ENCODE peak calls at places on chromosomes 3 and 15, in seven cellular contexts. E is NCI-H460, V is NCI-H2081, A is breast epithelium, P is SK-MEL-5, F is A172, K is mucosa of gallbladder. S is an unnamed sample.

GRCh38 chr15:100095896-100096600 is 245.7 kb downstream of the ADAMTS17 start:
- DNase-seq in E (no peak), V (no peak), A (no peak), P (no peak), F (no peak), K (no peak), S (peak; percentile 2)

GRCh38 chr3:109338322-109338721 is 976 bp upstream of the DPPA4 start:
- DNase-seq in E (no peak), V (no peak), A (no peak), P (no peak), F (no peak), K (no peak), S (no peak)

GRCh38 chr15:89132611-89133242 is 44.5 kb downstream of the ABHD2 start:
- DNase-seq in E (no peak), V (no peak), A (no peak), P (peak; percentile 17), F (no peak), K (no peak), S (no peak)

GRCh38 chr3:130849111-130849552 is 44.8 kb upstream of the ATP2C1 start:
- DNase-seq in E (no peak), V (peak; percentile 63), A (peak; percentile 81), P (no peak), F (peak; percentile 13), K (peak; percentile 41), S (peak; percentile 69)

GRCh38 chr3:46503194-46503924 is 5.6 kb downstream of the RTP3 start:
- DNase-seq in E (no peak), V (no peak), A (no peak), P (no peak), F (no peak), K (no peak), S (no peak)

GRCh38 chr15:67917037-67917436 is 77.2 kb upstream of the RNU6-1 start:
- DNase-seq in E (no peak), V (no peak), A (no peak), P (no peak), F (no peak), K (no peak), S (no peak)

GRCh38 chr15:71201471-71201870 is 86.2 kb downstream of the THSD4 start:
- DNase-seq in E (no peak), V (peak; percentile 69), A (no peak), P (no peak), F (no peak), K (no peak), S (peak; percentile 76)

GRCh38 chr3:126962756-126963155 is 20.2 kb upstream of the PLXNA1 start:
- DNase-seq in E (no peak), V (no peak), A (peak; percentile 45), P (no peak), F (no peak), K (no peak), S (no peak)

GRCh38 chr3:151499198-151499597 is 38.3 kb upstream of the IGSF10 start:
- DNase-seq in E (no peak), V (no peak), A (no peak), P (peak; percentile 62), F (no peak), K (no peak), S (no peak)

GRCh38 chr3:43632269-43632733 is 10.5 kb upstream of the ANO10 start:
- DNase-seq in E (no peak), V (no peak), A (no peak), P (no peak), F (peak; percentile 86), K (no peak), S (no peak)

GRCh38 chr3:86245360-86245759 is 745.6 kb downstream of the VGLL3 start:
- DNase-seq in E (no peak), V (no peak), A (no peak), P (peak; percentile 34), F (no peak), K (no peak), S (no peak)

GRCh38 chr3:194206375-194206774 is 70.4 kb downstream of the HES1 start:
- DNase-seq in E (no peak), V (peak; percentile 72), A (no peak), P (no peak), F (peak; percentile 35), K (peak; percentile 58), S (peak; percentile 94)

GRCh38 chr3:159872374-159873109 is 116.1 kb upstream of the IL12A start:
- DNase-seq in E (peak; percentile 63), V (no peak), A (no peak), P (peak; percentile 43), F (peak; percentile 93), K (no peak), S (no peak)

GRCh38 chr3:172707967-172708366 is 2.9 kb downstream of the NCEH1 start:
- DNase-seq in E (no peak), V (no peak), A (no peak), P (no peak), F (peak; percentile 14), K (no peak), S (no peak)

GRCh38 chr3:53084310-53085001 is 38.6 kb upstream of the SFMBT1 start:
- DNase-seq in E (no peak), V (no peak), A (peak; percentile 38), P (no peak), F (peak; percentile 27), K (no peak), S (peak; percentile 75)

GRCh38 chr3:142467738-142468137 is 19.9 kb upstream of the XRN1 start:
- DNase-seq in E (no peak), V (no peak), A (no peak), P (no peak), F (no peak), K (no peak), S (no peak)

GRCh38 chr3:165195226-165195625 is 958 bp downstream of the SLITRK3 start:
- DNase-seq in E (no peak), V (no peak), A (no peak), P (no peak), F (no peak), K (no peak), S (no peak)

GRCh38 chr15:65577129-65577996 is 33.6 kb downstream of the INTS14 start:
- DNase-seq in E (no peak), V (no peak), A (no peak), P (no peak), F (no peak), K (no peak), S (no peak)

GRCh38 chr3:38579146-38579545 is 70.3 kb downstream of the SCN5A start:
- DNase-seq in E (no peak), V (no peak), A (no peak), P (no peak), F (peak; percentile 80), K (peak; percentile 9), S (no peak)

GRCh38 chr15:64792282-64792681 is 16.9 kb upstream of the RBPMS2 start:
- DNase-seq in E (no peak), V (no peak), A (no peak), P (no peak), F (peak; percentile 21), K (no peak), S (no peak)

GRCh38 chr3:11717768-11718581 is 74.3 kb upstream of the VGLL4 start:
- DNase-seq in E (no peak), V (no peak), A (no peak), P (peak; percentile 72), F (peak; percentile 14), K (no peak), S (no peak)

GRCh38 chr15:25673972-25674371 is 189.2 kb downstream of the ATP10A start:
- DNase-seq in E (no peak), V (no peak), A (no peak), P (no peak), F (no peak), K (no peak), S (no peak)

GRCh38 chr15:38768970-38769369 is 204.4 kb upstream of the RASGRP1 start:
- DNase-seq in E (no peak), V (no peak), A (no peak), P (peak; percentile 46), F (no peak), K (peak; percentile 34), S (no peak)